ENCODE peak calls at places on chromosomes 3 and 15, in ten cellular contexts. X, P, Q, J, V, A, T, F, B and Z are unnamed samples.

GRCh38 chr3:118828351-118828750 is 206.3 kb downstream of the IGSF11 start:
- DNase-seq in X (no peak), P (no peak), Q (no peak), J (no peak), V (no peak), A (no peak), T (no peak), F (no peak), B (no peak), Z (no peak)

GRCh38 chr3:14118400-14119165 is 6.1 kb downstream of the CHCHD4 start:
- DNase-seq in X (no peak), P (no peak), Q (no peak), J (no peak), V (no peak), A (no peak), T (no peak), F (no peak), B (peak; percentile 62), Z (no peak)

GRCh38 chr3:134446800-134447199 is 39.0 kb downstream of the ANAPC13 start:
- DNase-seq in X (no peak), P (no peak), Q (no peak), J (peak; percentile 85), V (no peak), A (no peak), T (no peak), F (no peak), B (peak; percentile 68), Z (no peak)

GRCh38 chr15:101501703-101502373 is 12.3 kb upstream of the PCSK6 start:
- DNase-seq in X (peak; percentile 81), P (peak; percentile 53), Q (no peak), J (peak; percentile 22), V (peak; percentile 74), A (no peak), T (no peak), F (peak; percentile 59), B (no peak), Z (no peak)

GRCh38 chr3:40427045-40427669 is 30.0 kb upstream of the RPL14 start:
- DNase-seq in X (no peak), P (no peak), Q (no peak), J (no peak), V (no peak), A (no peak), T (no peak), F (no peak), B (no peak), Z (no peak)

GRCh38 chr3:45496550-45496949 is 98.0 kb upstream of the LIMD1 start:
- DNase-seq in X (no peak), P (no peak), Q (no peak), J (peak; percentile 27), V (no peak), A (peak; percentile 39), T (no peak), F (no peak), B (no peak), Z (no peak)

GRCh38 chr3:149655826-149656599 is 1.8 kb downstream of the WWTR1 start:
- DNase-seq in X (no peak), P (no peak), Q (no peak), J (peak; percentile 39), V (no peak), A (no peak), T (no peak), F (no peak), B (no peak), Z (no peak)

GRCh38 chr3:30667250-30667585 is 60.8 kb downstream of the TGFBR2 start:
- DNase-seq in X (peak; percentile 70), P (no peak), Q (peak; percentile 64), J (no peak), V (no peak), A (no peak), T (no peak), F (no peak), B (no peak), Z (no peak)

GRCh38 chr15:96331141-96331941 is 841 bp downstream of the NR2F2 start:
- DNase-seq in X (peak; percentile 41), P (no peak), Q (peak; percentile 43), J (peak; percentile 66), V (peak; percentile 54), A (no peak), T (no peak), F (no peak), B (no peak), Z (no peak)

GRCh38 chr3:126197854-126198584 is 17.6 kb upstream of the ALDH1L1 start:
- DNase-seq in X (peak; percentile 63), P (no peak), Q (peak; percentile 63), J (peak; percentile 62), V (no peak), A (peak; percentile 54), T (no peak), F (peak; percentile 77), B (peak; percentile 60), Z (no peak)

GRCh38 chr15:40256642-40257235 is 17.9 kb downstream of the PAK6 start:
- DNase-seq in X (no peak), P (no peak), Q (no peak), J (no peak), V (no peak), A (no peak), T (no peak), F (no peak), B (peak; percentile 43), Z (no peak)

GRCh38 chr3:143070977-143071551 is 48.5 kb upstream of the CHST2 start:
- DNase-seq in X (no peak), P (no peak), Q (peak; percentile 9), J (peak; percentile 97), V (no peak), A (no peak), T (peak; percentile 62), F (no peak), B (peak; percentile 82), Z (no peak)

GRCh38 chr15:86857701-86858100 is 778.0 kb downstream of the AGBL1 start:
- DNase-seq in X (no peak), P (no peak), Q (no peak), J (no peak), V (no peak), A (no peak), T (no peak), F (no peak), B (no peak), Z (no peak)

GRCh38 chr3:174937488-174937887 is 78.4 kb downstream of the NAALADL2 start:
- DNase-seq in X (no peak), P (no peak), Q (no peak), J (peak; percentile 72), V (no peak), A (no peak), T (no peak), F (no peak), B (peak; percentile 85), Z (no peak)

GRCh38 chr3:132879651-132880050 is 157.4 kb upstream of the NPHP3 start:
- DNase-seq in X (no peak), P (no peak), Q (no peak), J (no peak), V (no peak), A (no peak), T (peak; percentile 19), F (no peak), B (no peak), Z (no peak)

GRCh38 chr3:52128118-52128683 is 26.0 kb downstream of the POC1A start:
- DNase-seq in X (no peak), P (no peak), Q (peak; percentile 36), J (peak; percentile 36), V (no peak), A (no peak), T (peak; percentile 63), F (no peak), B (peak; percentile 70), Z (no peak)

GRCh38 chr3:53486961-53487654 is 7.3 kb upstream of the CACNA1D start:
- DNase-seq in X (no peak), P (no peak), Q (no peak), J (no peak), V (no peak), A (no peak), T (no peak), F (no peak), B (no peak), Z (no peak)
- TF ChIP-seq CTCF in X (peak; percentile 13), P (no peak), Q (no peak), J (no peak), V (no peak), A (peak; percentile 6), T (no peak), F (no peak), B (no peak), Z (no peak)

DNA sequence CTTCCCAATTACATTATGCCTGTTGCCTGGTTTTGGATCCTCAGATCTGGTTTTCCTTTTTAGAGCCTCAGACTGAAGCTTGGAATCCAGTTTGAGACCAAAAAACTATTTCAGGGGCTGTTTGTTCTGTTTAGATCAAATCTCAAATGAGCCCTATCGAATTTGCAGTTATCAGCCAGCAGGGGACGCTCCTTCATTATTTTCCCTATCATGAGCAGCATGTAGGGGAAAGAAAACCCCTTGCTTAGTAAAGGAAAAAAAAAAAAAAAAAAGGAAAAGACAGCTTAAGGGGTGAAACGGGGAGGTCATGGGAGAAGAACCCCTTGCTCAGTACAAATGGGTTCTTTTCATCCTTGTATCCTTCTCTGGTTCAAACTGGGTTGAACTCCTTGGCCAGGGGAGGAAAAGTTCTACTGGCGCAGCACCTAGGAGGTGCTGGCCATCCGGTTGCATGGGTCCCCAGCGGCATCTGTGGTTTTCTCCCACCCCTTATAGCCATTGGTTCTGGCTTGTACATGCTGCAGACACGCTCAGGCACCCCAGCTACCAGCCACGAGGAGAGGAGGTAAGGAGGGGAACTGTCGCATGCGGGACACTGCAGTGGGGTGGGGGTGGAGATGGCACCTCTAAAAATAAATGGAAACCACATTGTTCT is 1375.1 kb upstream of the ALCAM start:
- DNase-seq in X (peak; percentile 51), P (no peak), Q (no peak), J (peak; percentile 15), V (no peak), A (no peak), T (no peak), F (no peak), B (no peak), Z (no peak)
- TF ChIP-seq CTCF in X (peak; percentile 76), P (no peak), Q (peak; percentile 24), J (peak; percentile 53), V (peak; percentile 55), A (no peak), T (peak; percentile 63), F (no peak), B (peak; percentile 31), Z (peak; percentile 76)

GRCh38 chr15:62087671-62088360 is 21.0 kb downstream of the C2CD4A start:
- DNase-seq in X (no peak), P (no peak), Q (no peak), J (peak; percentile 49), V (no peak), A (no peak), T (no peak), F (no peak), B (no peak), Z (no peak)
- TF ChIP-seq CTCF in X (no peak), P (no peak), Q (no peak), J (no peak), V (no peak), A (no peak), T (no peak), F (no peak), B (no peak), Z (no peak)

DNA sequence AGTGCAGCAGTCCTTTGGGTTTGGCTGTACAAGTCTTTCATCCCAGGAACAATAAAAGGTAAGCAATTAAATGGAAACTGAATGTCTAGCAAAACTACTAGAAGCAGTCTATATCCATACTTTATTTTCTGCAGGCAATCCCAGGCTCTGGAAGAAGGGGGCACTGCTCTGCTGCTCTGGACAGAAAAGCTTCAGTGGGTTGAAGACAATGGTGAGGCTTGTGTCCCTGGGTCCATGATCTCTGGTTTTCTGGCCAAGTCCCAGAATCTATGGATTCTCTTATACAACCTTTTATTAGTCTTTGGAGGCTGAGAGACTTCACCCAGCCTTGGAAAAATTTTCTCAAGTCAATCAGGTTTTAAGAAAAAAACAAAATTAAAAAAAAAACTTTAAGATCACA is 35.6 kb downstream of the SCAP start:
- DNase-seq in X (peak; percentile 25), P (no peak), Q (no peak), J (no peak), V (no peak), A (no peak), T (no peak), F (no peak), B (no peak), Z (no peak)
- TF ChIP-seq CTCF in X (peak; percentile 48), P (peak; percentile 46), Q (no peak), J (peak; percentile 25), V (peak; percentile 19), A (peak; percentile 23), T (no peak), F (peak; percentile 18), B (peak; percentile 40), Z (peak; percentile 44)